ENCODE peak calls at places on chromosomes 3 and 15, in four cellular contexts. One of them, this sample, is unnamed.

GRCh38 chr15:90801803-90802202 is 66.6 kb upstream of the FURIN start:
- DNase-seq in transverse colon: no peak
- DNase-seq in PC-3: no peak
- DNase-seq in ovary: no peak
- DNase-seq in this sample: no peak

GRCh38 chr3:139109271-139109670 is 64.6 kb upstream of the PRR23C start:
- DNase-seq in transverse colon: no peak
- DNase-seq in PC-3: no peak
- DNase-seq in ovary: no peak
- DNase-seq in this sample: no peak

GRCh38 chr15:76338555-76339301 is 2.2 kb downstream of the ISL2 start:
- DNase-seq in ovary: no peak
- DNase-seq in PC-3: no peak
- DNase-seq in transverse colon: no peak
- DNase-seq in this sample: no peak

GRCh38 chr3:109774108-109774507 is 436.8 kb upstream of the DPPA4 start:
- DNase-seq in ovary: no peak
- DNase-seq in PC-3: no peak
- DNase-seq in transverse colon: no peak
- DNase-seq in this sample: no peak

GRCh38 chr15:63258658-63259057 is 18.7 kb upstream of the APH1B start:
- DNase-seq in transverse colon: no peak
- DNase-seq in PC-3: no peak
- DNase-seq in ovary: no peak
- DNase-seq in this sample: no peak

GRCh38 chr3:10395196-10395595 is 74.3 kb upstream of the SEC13 start:
- DNase-seq in transverse colon: no peak
- DNase-seq in PC-3: no peak
- DNase-seq in ovary: no peak
- DNase-seq in this sample: no peak

GRCh38 chr3:72137865-72138861 is 353.2 kb upstream of the PROK2 start:
- DNase-seq in PC-3: no peak
- DNase-seq in transverse colon: no peak
- DNase-seq in ovary: no peak
- DNase-seq in this sample: no peak

GRCh38 chr15:40386480-40386879 is 4.0 kb downstream of the KNSTRN start:
- DNase-seq in transverse colon: no peak
- DNase-seq in ovary: no peak
- DNase-seq in PC-3: no peak
- DNase-seq in this sample: no peak

GRCh38 chr15:69893863-69894262 is 203.9 kb downstream of the TLE3 start:
- DNase-seq in ovary: no peak
- DNase-seq in transverse colon: no peak
- DNase-seq in PC-3: no peak
- DNase-seq in this sample: peak; percentile 80

GRCh38 chr3:186932281-186933181 is 2.2 kb downstream of the ST6GAL1 start:
- DNase-seq in transverse colon: no peak
- DNase-seq in PC-3: no peak
- DNase-seq in ovary: no peak
- DNase-seq in this sample: no peak
- H3K36me3 ChIP-seq in transverse colon: no peaks in the 10 kb centered on the region
- H3K36me3 ChIP-seq in PC-3: no peaks in the 10 kb centered on the region
- H3K36me3 ChIP-seq in ovary: no peaks in the 10 kb centered on the region
- H3K36me3 ChIP-seq in this sample: no peaks in the 10 kb centered on the region

DNA sequence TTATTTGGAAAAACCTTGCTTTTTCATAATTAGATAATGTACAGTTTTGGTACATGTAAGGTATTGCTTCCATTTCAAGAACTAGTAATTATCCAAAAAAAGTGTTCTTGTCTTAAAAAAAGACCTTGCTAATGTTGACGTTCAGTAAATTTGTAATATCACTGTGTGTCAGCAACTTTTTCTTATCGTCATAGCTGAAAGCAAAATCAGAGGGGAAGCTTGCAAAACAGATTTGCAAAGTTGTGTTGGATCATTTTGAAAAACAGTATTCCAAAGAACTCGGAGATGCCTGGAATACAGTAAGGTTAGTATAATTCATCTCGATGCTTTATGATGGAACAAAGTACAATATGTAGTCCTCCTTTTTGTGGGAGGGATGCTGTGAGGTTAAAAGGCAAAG is 1.4 kb downstream of the NSUN3 start:
- DNase-seq in PC-3: no peak
- DNase-seq in ovary: no peak
- DNase-seq in transverse colon: no peak
- DNase-seq in this sample: no peak
- H3K4me3 ChIP-seq in PC-3: peak overlapping the region; percentile 91
- H3K4me3 ChIP-seq in ovary: no peak overlapping the region
- H3K4me3 ChIP-seq in transverse colon: no peak overlapping the region
- H3K4me3 ChIP-seq in this sample: peak overlapping the region; percentile 89

GRCh38 chr3:127134887-127135240 is 58.1 kb upstream of the PRR23E start:
- DNase-seq in transverse colon: no peak
- DNase-seq in PC-3: no peak
- DNase-seq in ovary: no peak
- DNase-seq in this sample: no peak

GRCh38 chr3:127135241-127136023 is 57.5 kb upstream of the PRR23E start:
- DNase-seq in PC-3: no peak
- DNase-seq in transverse colon: no peak
- DNase-seq in ovary: peak; percentile 45
- DNase-seq in this sample: peak; percentile 28

GRCh38 chr3:127132876-127133275 is 60.1 kb upstream of the PRR23E start:
- DNase-seq in PC-3: no peak
- DNase-seq in transverse colon: no peak
- DNase-seq in ovary: no peak
- DNase-seq in this sample: no peak

GRCh38 chr3:127133971-127134370 is 59.0 kb upstream of the PRR23E start:
- DNase-seq in PC-3: no peak
- DNase-seq in transverse colon: no peak
- DNase-seq in ovary: no peak
- DNase-seq in this sample: no peak

GRCh38 chr3:127134466-127134865 is 58.5 kb upstream of the PRR23E start:
- DNase-seq in ovary: no peak
- DNase-seq in transverse colon: no peak
- DNase-seq in PC-3: no peak
- DNase-seq in this sample: no peak
- H3K27me3 ChIP-seq in ovary: no peaks in the 10 kb centered on the region
- H3K27me3 ChIP-seq in transverse colon: peaks cover 44% of the 10 kb centered on the region
- H3K27me3 ChIP-seq in PC-3: peaks cover 40% of the 10 kb centered on the region
- H3K27me3 ChIP-seq in this sample: peaks cover 18% of the 10 kb centered on the region

GRCh38 chr15:42267286-42267685 is 5.7 kb upstream of the GANC start:
- DNase-seq in ovary: no peak
- DNase-seq in PC-3: no peak
- DNase-seq in transverse colon: no peak
- DNase-seq in this sample: no peak
- H3K36me3 ChIP-seq in ovary: peaks cover 3% of the 10 kb centered on the region
- H3K36me3 ChIP-seq in PC-3: peaks cover 55% of the 10 kb centered on the region
- H3K36me3 ChIP-seq in transverse colon: no peaks in the 10 kb centered on the region
- H3K36me3 ChIP-seq in this sample: peaks cover 74% of the 10 kb centered on the region